ENCODE peak calls at places on chromosomes 1 and 21, in nine cellular contexts. One of them, this sample, is unnamed.
A peak's percentile ranks its signal among the peaks of the same experiment; 100 is the strongest.

GRCh38 chr1:153659656-153660055 is 1.2 kb downstream of the SNAPIN start:
- DNase-seq in HTR-8/SVneo: no peak
- DNase-seq in right cardiac atrium: no peak
- DNase-seq in epithelial cell of esophagus: no peak
- DNase-seq in T-helper 2 cell: no peak
- DNase-seq in HCT116: no peak
- DNase-seq in smooth muscle cell of the brain vasculature: no peak
- DNase-seq in mammary epithelial cell: no peak
- DNase-seq in activated naive CD8-positive, alpha-beta T cell treated with anti-CD3 and anti-CD28 coated beads, Interleukin-2, amount 50 U/mL, for 24 hours: no peak
- DNase-seq in this sample: no peak

GRCh38 chr1:25780318-25781129 is 19.5 kb upstream of the SELENON start:
- DNase-seq in HTR-8/SVneo: no peak
- DNase-seq in right cardiac atrium: peak; percentile 16
- DNase-seq in epithelial cell of esophagus: peak; percentile 42
- DNase-seq in T-helper 2 cell: no peak
- DNase-seq in HCT116: no peak
- DNase-seq in smooth muscle cell of the brain vasculature: no peak
- DNase-seq in mammary epithelial cell: no peak
- DNase-seq in activated naive CD8-positive, alpha-beta T cell treated with anti-CD3 and anti-CD28 coated beads, Interleukin-2, amount 50 U/mL, for 24 hours: no peak
- DNase-seq in this sample: no peak

GRCh38 chr1:33319186-33319948 is 1.5 kb downstream of the A3GALT2 start:
- DNase-seq in HTR-8/SVneo: no peak
- DNase-seq in right cardiac atrium: no peak
- DNase-seq in epithelial cell of esophagus: no peak
- DNase-seq in T-helper 2 cell: no peak
- DNase-seq in HCT116: no peak
- DNase-seq in smooth muscle cell of the brain vasculature: no peak
- DNase-seq in mammary epithelial cell: no peak
- DNase-seq in activated naive CD8-positive, alpha-beta T cell treated with anti-CD3 and anti-CD28 coated beads, Interleukin-2, amount 50 U/mL, for 24 hours: no peak
- DNase-seq in this sample: no peak

GRCh38 chr1:79716481-79716880 is 710.0 kb upstream of the ADGRL4 start:
- DNase-seq in HTR-8/SVneo: peak; percentile 0
- DNase-seq in right cardiac atrium: no peak
- DNase-seq in epithelial cell of esophagus: peak; percentile 56
- DNase-seq in T-helper 2 cell: no peak
- DNase-seq in HCT116: peak; percentile 6
- DNase-seq in smooth muscle cell of the brain vasculature: peak; percentile 53
- DNase-seq in mammary epithelial cell: peak; percentile 68
- DNase-seq in activated naive CD8-positive, alpha-beta T cell treated with anti-CD3 and anti-CD28 coated beads, Interleukin-2, amount 50 U/mL, for 24 hours: no peak
- DNase-seq in this sample: peak; percentile 97

GRCh38 chr1:96964761-96965160 is 243.2 kb downstream of the PTBP2 start:
- DNase-seq in HTR-8/SVneo: no peak
- DNase-seq in right cardiac atrium: no peak
- DNase-seq in epithelial cell of esophagus: no peak
- DNase-seq in T-helper 2 cell: no peak
- DNase-seq in HCT116: no peak
- DNase-seq in smooth muscle cell of the brain vasculature: no peak
- DNase-seq in mammary epithelial cell: no peak
- DNase-seq in activated naive CD8-positive, alpha-beta T cell treated with anti-CD3 and anti-CD28 coated beads, Interleukin-2, amount 50 U/mL, for 24 hours: no peak
- DNase-seq in this sample: peak; percentile 7

GRCh38 chr21:43864806-43865470 is at the start of gene AGPAT3:
- DNase-seq in HTR-8/SVneo: no peak
- DNase-seq in right cardiac atrium: no peak
- DNase-seq in epithelial cell of esophagus: no peak
- DNase-seq in T-helper 2 cell: peak; percentile 71
- DNase-seq in HCT116: no peak
- DNase-seq in smooth muscle cell of the brain vasculature: no peak
- DNase-seq in mammary epithelial cell: no peak
- DNase-seq in activated naive CD8-positive, alpha-beta T cell treated with anti-CD3 and anti-CD28 coated beads, Interleukin-2, amount 50 U/mL, for 24 hours: peak; percentile 40
- DNase-seq in this sample: no peak

GRCh38 chr1:6166655-6167390 is 13.3 kb downstream of the CHD5 start:
- DNase-seq in HTR-8/SVneo: no peak
- DNase-seq in right cardiac atrium: no peak
- DNase-seq in epithelial cell of esophagus: no peak
- DNase-seq in T-helper 2 cell: no peak
- DNase-seq in HCT116: no peak
- DNase-seq in smooth muscle cell of the brain vasculature: no peak
- DNase-seq in mammary epithelial cell: no peak
- DNase-seq in activated naive CD8-positive, alpha-beta T cell treated with anti-CD3 and anti-CD28 coated beads, Interleukin-2, amount 50 U/mL, for 24 hours: no peak
- DNase-seq in this sample: no peak

GRCh38 chr1:81689531-81689941 is 111.2 kb upstream of the ADGRL2 start:
- DNase-seq in HTR-8/SVneo: no peak
- DNase-seq in right cardiac atrium: no peak
- DNase-seq in epithelial cell of esophagus: peak; percentile 61
- DNase-seq in T-helper 2 cell: no peak
- DNase-seq in HCT116: no peak
- DNase-seq in smooth muscle cell of the brain vasculature: no peak
- DNase-seq in mammary epithelial cell: peak; percentile 35
- DNase-seq in activated naive CD8-positive, alpha-beta T cell treated with anti-CD3 and anti-CD28 coated beads, Interleukin-2, amount 50 U/mL, for 24 hours: no peak
- DNase-seq in this sample: peak; percentile 47

GRCh38 chr1:27634982-27635362 is at the start of gene FGR:
- DNase-seq in HTR-8/SVneo: no peak
- DNase-seq in right cardiac atrium: peak; percentile 82
- DNase-seq in epithelial cell of esophagus: no peak
- DNase-seq in T-helper 2 cell: no peak
- DNase-seq in HCT116: no peak
- DNase-seq in smooth muscle cell of the brain vasculature: no peak
- DNase-seq in mammary epithelial cell: no peak
- DNase-seq in activated naive CD8-positive, alpha-beta T cell treated with anti-CD3 and anti-CD28 coated beads, Interleukin-2, amount 50 U/mL, for 24 hours: no peak
- DNase-seq in this sample: no peak

GRCh38 chr1:41840592-41841246 is 78.0 kb downstream of the HIVEP3 start:
- DNase-seq in HTR-8/SVneo: peak; percentile 35
- DNase-seq in right cardiac atrium: peak; percentile 64
- DNase-seq in epithelial cell of esophagus: peak; percentile 20
- DNase-seq in T-helper 2 cell: no peak
- DNase-seq in HCT116: peak; percentile 78
- DNase-seq in smooth muscle cell of the brain vasculature: no peak
- DNase-seq in mammary epithelial cell: peak; percentile 70
- DNase-seq in activated naive CD8-positive, alpha-beta T cell treated with anti-CD3 and anti-CD28 coated beads, Interleukin-2, amount 50 U/mL, for 24 hours: no peak
- DNase-seq in this sample: peak; percentile 92

GRCh38 chr1:113199718-113200455 is 126.9 kb downstream of the LRIG2 start:
- DNase-seq in HTR-8/SVneo: no peak
- DNase-seq in right cardiac atrium: no peak
- DNase-seq in epithelial cell of esophagus: peak; percentile 26
- DNase-seq in T-helper 2 cell: peak; percentile 14
- DNase-seq in HCT116: no peak
- DNase-seq in smooth muscle cell of the brain vasculature: no peak
- DNase-seq in mammary epithelial cell: no peak
- DNase-seq in activated naive CD8-positive, alpha-beta T cell treated with anti-CD3 and anti-CD28 coated beads, Interleukin-2, amount 50 U/mL, for 24 hours: no peak
- DNase-seq in this sample: peak; percentile 26

GRCh38 chr1:97524211-97524610 is 396.6 kb downstream of the DPYD start:
- DNase-seq in HTR-8/SVneo: no peak
- DNase-seq in right cardiac atrium: no peak
- DNase-seq in epithelial cell of esophagus: peak; percentile 1
- DNase-seq in T-helper 2 cell: no peak
- DNase-seq in HCT116: no peak
- DNase-seq in smooth muscle cell of the brain vasculature: no peak
- DNase-seq in mammary epithelial cell: no peak
- DNase-seq in activated naive CD8-positive, alpha-beta T cell treated with anti-CD3 and anti-CD28 coated beads, Interleukin-2, amount 50 U/mL, for 24 hours: no peak
- DNase-seq in this sample: no peak

This sample was measured in renal cortical epithelial cell.